ENCODE peak calls at places on chromosomes 2 and 18, in four cellular contexts. One of them, this sample, is unnamed.

GRCh38 chr2:37753758-37754157 is 82.3 kb upstream of the CDC42EP3 start:
- DNase-seq in GM10248: no peak
- DNase-seq in left lung: no peak
- DNase-seq in GM20000: no peak
- DNase-seq in this sample: no peak

GRCh38 chr2:219544567-219544966 is 739 bp downstream of the TMEM198 start:
- DNase-seq in GM10248: no peak
- DNase-seq in left lung: peak; percentile 28
- DNase-seq in GM20000: no peak
- DNase-seq in this sample: no peak

GRCh38 chr2:209382775-209383174 is 41.1 kb upstream of the MAP2 start:
- DNase-seq in GM10248: no peak
- DNase-seq in left lung: no peak
- DNase-seq in GM20000: no peak
- DNase-seq in this sample: no peak

GRCh38 chr2:66897676-66898280 is 462.9 kb downstream of the MEIS1 start:
- DNase-seq in GM10248: no peak
- DNase-seq in left lung: no peak
- DNase-seq in GM20000: no peak
- DNase-seq in this sample: no peak

GRCh38 chr2:5560981-5561380 is 131.2 kb upstream of the SOX11 start:
- DNase-seq in GM10248: no peak
- DNase-seq in left lung: no peak
- DNase-seq in GM20000: no peak
- DNase-seq in this sample: no peak

GRCh38 chr18:55152801-55153200 is 193.5 kb upstream of the CCDC68 start:
- DNase-seq in GM10248: no peak
- DNase-seq in left lung: no peak
- DNase-seq in GM20000: no peak
- DNase-seq in this sample: no peak

GRCh38 chr2:174024524-174025270 is 59.5 kb upstream of the SP3 start:
- DNase-seq in GM10248: no peak
- DNase-seq in left lung: no peak
- DNase-seq in GM20000: no peak
- DNase-seq in this sample: no peak

GRCh38 chr2:100041385-100041784 is 101.0 kb downstream of the AFF3 start:
- DNase-seq in GM10248: no peak
- DNase-seq in left lung: no peak
- DNase-seq in GM20000: no peak
- DNase-seq in this sample: no peak

GRCh38 chr18:54222922-54223567 is 1.4 kb downstream of the MBD2 start:
- DNase-seq in GM10248: no peak
- DNase-seq in left lung: no peak
- DNase-seq in GM20000: peak; percentile 12
- DNase-seq in this sample: no peak

GRCh38 chr2:88452151-88452851 is at the start of gene FOXI3:
- DNase-seq in GM10248: no peak
- DNase-seq in left lung: no peak
- DNase-seq in GM20000: peak; percentile 48
- DNase-seq in this sample: no peak

GRCh38 chr18:39841133-39842041 is 2113.6 kb upstream of the PIK3C3 start:
- DNase-seq in GM10248: no peak
- DNase-seq in left lung: peak; percentile 79
- DNase-seq in GM20000: no peak
- DNase-seq in this sample: no peak

GRCh38 chr18:58443671-58444070 is 185.2 kb downstream of the ALPK2 start:
- DNase-seq in GM10248: no peak
- DNase-seq in left lung: no peak
- DNase-seq in GM20000: no peak
- DNase-seq in this sample: no peak

GRCh38 chr2:215728504-215729065 is 284.8 kb downstream of the MREG start:
- DNase-seq in GM10248: peak; percentile 48
- DNase-seq in left lung: no peak
- DNase-seq in GM20000: peak; percentile 36
- DNase-seq in this sample: no peak

GRCh38 chr2:202269585-202269984 is 4.0 kb downstream of the NOP58 start:
- DNase-seq in GM10248: no peak
- DNase-seq in left lung: no peak
- DNase-seq in GM20000: no peak
- DNase-seq in this sample: no peak

GRCh38 chr2:85743304-85743978 is 10.3 kb upstream of the ATOH8 start:
- DNase-seq in GM10248: no peak
- DNase-seq in left lung: no peak
- DNase-seq in GM20000: no peak
- DNase-seq in this sample: no peak

GRCh38 chr2:9771481-9772017 is 71.7 kb upstream of the TAF1B start:
- DNase-seq in GM10248: no peak
- DNase-seq in left lung: peak; percentile 51
- DNase-seq in GM20000: no peak
- DNase-seq in this sample: no peak
- TF ChIP-seq CTCF in GM10248: no peak
- TF ChIP-seq CTCF in left lung: no peak
- TF ChIP-seq CTCF in GM20000: no peak
- TF ChIP-seq CTCF in this sample: no peak

DNA sequence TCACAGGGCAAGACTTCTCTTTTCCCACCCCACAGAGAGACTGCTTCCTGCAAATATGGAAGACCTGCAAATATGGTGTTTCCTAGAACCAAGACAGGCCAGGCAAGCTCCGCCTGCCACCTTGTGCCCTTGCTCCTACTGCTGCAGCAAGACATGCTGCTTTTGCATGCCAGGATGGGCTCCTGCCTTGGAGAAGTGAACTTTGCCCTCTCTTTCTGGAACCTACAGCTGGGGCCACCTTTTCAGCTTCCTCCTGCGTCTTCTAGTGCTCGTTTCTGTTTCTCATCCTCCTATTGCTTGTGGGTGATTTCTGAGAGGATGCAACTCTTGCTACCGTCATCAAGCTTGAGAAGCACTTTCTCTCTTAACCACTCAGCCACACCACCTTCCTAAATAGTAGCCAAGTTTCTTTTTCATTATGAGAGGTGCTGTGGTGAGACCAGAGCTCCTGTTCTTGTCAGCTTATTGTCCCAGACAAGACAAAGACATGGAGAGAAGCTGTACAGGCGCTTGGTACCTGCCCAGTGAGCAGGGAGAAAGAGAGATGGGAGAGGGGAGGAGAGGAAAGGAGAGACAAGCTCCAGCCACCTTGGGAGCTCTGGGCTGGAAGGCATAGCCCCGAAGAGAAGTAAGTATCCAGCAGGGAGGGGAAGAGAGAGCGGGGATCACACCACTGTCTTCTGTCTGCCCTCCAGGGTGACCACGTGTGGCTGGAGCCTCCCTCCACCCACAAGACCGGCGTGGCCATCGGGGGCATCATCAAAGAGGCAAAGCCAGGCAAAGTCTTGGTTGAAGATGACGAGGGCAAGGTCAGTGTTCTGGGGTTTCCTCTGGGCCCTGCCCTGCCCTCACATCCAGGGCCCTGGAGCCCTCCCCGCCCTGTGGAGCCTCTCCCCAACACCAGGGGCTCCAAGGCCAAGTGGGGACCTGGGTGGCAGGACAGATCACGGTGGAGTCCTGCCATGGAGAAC is 28.3 kb downstream of the MYO7B start:
- DNase-seq in GM10248: peak; percentile 91
- DNase-seq in left lung: no peak
- DNase-seq in GM20000: peak; percentile 89
- DNase-seq in this sample: no peak
- TF ChIP-seq CTCF in GM10248: no peak
- TF ChIP-seq CTCF in left lung: no peak
- TF ChIP-seq CTCF in GM20000: no peak
- TF ChIP-seq CTCF in this sample: no peak

GRCh38 chr2:133264951-133265949 is 303.0 kb downstream of the NCKAP5 start:
- DNase-seq in GM10248: no peak
- DNase-seq in left lung: peak; percentile 80
- DNase-seq in GM20000: no peak
- DNase-seq in this sample: no peak

GRCh38 chr2:133266926-133267590 is 301.2 kb downstream of the NCKAP5 start:
- DNase-seq in GM10248: no peak
- DNase-seq in left lung: no peak
- DNase-seq in GM20000: no peak
- DNase-seq in this sample: no peak

GRCh38 chr2:133262888-133263287 is 305.4 kb downstream of the NCKAP5 start:
- DNase-seq in GM10248: no peak
- DNase-seq in left lung: no peak
- DNase-seq in GM20000: no peak
- DNase-seq in this sample: no peak

GRCh38 chr2:133270550-133270949 is 297.7 kb downstream of the NCKAP5 start:
- DNase-seq in GM10248: no peak
- DNase-seq in left lung: no peak
- DNase-seq in GM20000: no peak
- DNase-seq in this sample: no peak

DNA sequence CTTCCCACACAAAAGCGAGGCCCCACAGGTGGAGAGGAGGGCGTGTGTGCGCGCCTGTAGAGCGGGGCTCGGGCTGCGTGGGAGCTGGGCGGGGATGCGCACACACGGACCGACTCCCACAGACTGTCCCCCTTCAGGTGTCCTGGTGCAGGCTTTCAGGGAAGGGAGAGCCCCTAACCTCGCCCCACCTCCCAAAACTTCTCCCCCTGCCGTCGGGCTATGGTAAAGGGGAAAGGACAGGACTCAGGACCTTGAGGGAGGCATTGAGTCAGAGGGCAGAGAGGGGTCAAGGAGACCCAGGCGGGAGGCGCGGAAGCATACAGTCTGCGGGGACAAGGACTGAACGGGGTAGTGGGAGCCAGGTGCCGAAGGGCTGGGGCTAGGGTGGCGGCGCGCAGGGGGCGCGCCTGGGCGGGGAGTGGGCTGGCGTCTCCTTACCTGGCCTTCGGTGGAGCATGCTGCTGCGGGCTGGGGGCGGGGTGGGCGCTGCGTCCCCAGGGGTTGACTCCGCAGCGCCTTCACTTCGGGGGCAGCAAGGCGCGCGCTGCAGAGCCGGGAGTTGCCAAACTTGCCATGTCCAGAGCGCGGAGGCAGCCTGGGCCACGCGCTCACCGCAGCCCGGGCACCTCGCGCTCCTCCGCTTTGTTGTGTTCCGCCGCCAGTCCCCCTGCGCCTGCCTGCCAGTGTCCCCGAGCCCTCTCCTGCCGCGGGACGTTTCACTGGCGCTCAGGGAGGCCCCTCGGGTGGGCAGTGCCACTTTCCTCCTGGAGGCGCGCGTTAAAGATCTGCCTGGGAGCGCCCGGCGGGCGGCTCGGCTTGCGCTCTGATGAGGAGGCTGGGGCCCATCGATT is 302.0 kb downstream of the NCKAP5 start:
- DNase-seq in GM10248: no peak
- DNase-seq in left lung: peak; percentile 63
- DNase-seq in GM20000: no peak
- DNase-seq in this sample: no peak
- TF ChIP-seq CTCF in GM10248: no peak
- TF ChIP-seq CTCF in left lung: no peak
- TF ChIP-seq CTCF in GM20000: no peak
- TF ChIP-seq CTCF in this sample: no peak

GRCh38 chr2:240835528-240835927 is 15.5 kb upstream of the KIF1A start:
- DNase-seq in GM10248: no peak
- DNase-seq in left lung: no peak
- DNase-seq in GM20000: no peak
- DNase-seq in this sample: no peak

GRCh38 chr2:240837621-240838020 is 17.6 kb upstream of the KIF1A start:
- DNase-seq in GM10248: no peak
- DNase-seq in left lung: no peak
- DNase-seq in GM20000: no peak
- DNase-seq in this sample: no peak

GRCh38 chr2:240836781-240837467 is 16.9 kb upstream of the KIF1A start:
- DNase-seq in GM10248: no peak
- DNase-seq in left lung: no peak
- DNase-seq in GM20000: no peak
- DNase-seq in this sample: no peak

GRCh38 chr2:240839152-240840143 is 19.4 kb upstream of the KIF1A start:
- DNase-seq in GM10248: no peak
- DNase-seq in left lung: no peak
- DNase-seq in GM20000: no peak
- DNase-seq in this sample: no peak

GRCh38 chr2:240840435-240841060 is 20.5 kb upstream of the KIF1A start:
- DNase-seq in GM10248: peak; percentile 62
- DNase-seq in left lung: no peak
- DNase-seq in GM20000: peak; percentile 64
- DNase-seq in this sample: no peak
- TF ChIP-seq CTCF in GM10248: peak; percentile 54
- TF ChIP-seq CTCF in left lung: peak; percentile 23
- TF ChIP-seq CTCF in GM20000: no peak
- TF ChIP-seq CTCF in this sample: no peak

GRCh38 chr2:119517433-119517832 is 6.8 kb downstream of the SCTR start:
- DNase-seq in GM10248: peak; percentile 77
- DNase-seq in left lung: peak; percentile 82
- DNase-seq in GM20000: peak; percentile 84
- DNase-seq in this sample: no peak
- TF ChIP-seq CTCF in GM10248: peak; percentile 63
- TF ChIP-seq CTCF in left lung: peak; percentile 72
- TF ChIP-seq CTCF in GM20000: peak; percentile 69
- TF ChIP-seq CTCF in this sample: no peak

GRCh38 chr2:227386630-227387029 is 1.1 kb downstream of the SCYGR1 start:
- DNase-seq in GM10248: no peak
- DNase-seq in left lung: no peak
- DNase-seq in GM20000: no peak
- DNase-seq in this sample: no peak
- TF ChIP-seq CTCF in GM10248: no peak
- TF ChIP-seq CTCF in left lung: no peak
- TF ChIP-seq CTCF in GM20000: no peak
- TF ChIP-seq CTCF in this sample: no peak

DNA sequence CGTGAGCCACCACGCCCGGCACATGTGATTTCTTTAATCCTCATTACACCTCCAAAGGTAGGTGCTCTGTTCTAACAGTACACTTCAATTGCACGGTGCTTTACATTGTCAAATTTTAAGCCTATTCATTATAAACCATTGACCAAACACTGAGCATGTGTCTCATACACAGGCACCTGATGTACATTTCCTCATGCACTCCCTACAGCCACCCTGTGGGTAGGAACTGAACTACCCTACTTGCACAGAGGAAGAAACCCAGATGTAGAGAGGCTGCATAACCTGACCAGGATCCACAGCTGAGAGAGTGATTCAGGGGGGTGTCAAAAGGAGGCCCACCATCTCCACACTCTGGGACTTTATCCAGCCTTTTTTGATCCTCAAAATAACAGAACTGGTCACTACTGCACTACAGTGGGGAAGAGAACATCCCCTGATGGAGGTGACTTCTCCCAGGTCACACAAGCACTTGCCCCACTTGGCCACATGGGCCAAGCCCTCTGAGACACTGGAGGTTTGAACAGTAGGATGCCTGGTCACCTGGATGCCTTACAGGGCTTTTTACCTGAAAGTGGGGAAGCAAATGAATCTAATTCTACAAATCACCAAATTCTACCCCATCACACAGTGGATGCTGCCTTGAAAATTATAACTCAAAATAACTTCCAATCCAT is 6.9 kb upstream of the DPYSL5 start:
- DNase-seq in GM10248: no peak
- DNase-seq in left lung: no peak
- DNase-seq in GM20000: no peak
- DNase-seq in this sample: no peak
- TF ChIP-seq CTCF in GM10248: no peak
- TF ChIP-seq CTCF in left lung: no peak
- TF ChIP-seq CTCF in GM20000: no peak
- TF ChIP-seq CTCF in this sample: no peak

This sample was measured in omental fat pad.